ENCODE peak calls at places on chromosomes 6 and 20, in seven cellular contexts. One of them, this sample, is unnamed.

GRCh38 chr6:150492941-150493340 is 106.7 kb upstream of the PLEKHG1 start:
- DNase-seq in AG04450: no peak
- DNase-seq in cardiac muscle cell: no peak
- DNase-seq in RWPE1: peak; percentile 90
- DNase-seq in right cardiac atrium: no peak
- DNase-seq in breast epithelium: no peak
- DNase-seq in IMR-90: no peak
- DNase-seq in this sample: no peak

GRCh38 chr6:5279891-5280338 is 18.6 kb downstream of the FARS2 start:
- DNase-seq in AG04450: no peak
- DNase-seq in cardiac muscle cell: no peak
- DNase-seq in RWPE1: no peak
- DNase-seq in right cardiac atrium: no peak
- DNase-seq in breast epithelium: no peak
- DNase-seq in IMR-90: peak; percentile 11
- DNase-seq in this sample: no peak

GRCh38 chr20:57522380-57522973 is 2.5 kb downstream of the CTCFL start:
- DNase-seq in AG04450: no peak
- DNase-seq in cardiac muscle cell: no peak
- DNase-seq in RWPE1: no peak
- DNase-seq in right cardiac atrium: no peak
- DNase-seq in breast epithelium: no peak
- DNase-seq in IMR-90: no peak
- DNase-seq in this sample: no peak

GRCh38 chr6:15796130-15796766 is 133.4 kb upstream of the DTNBP1 start:
- DNase-seq in AG04450: no peak
- DNase-seq in cardiac muscle cell: no peak
- DNase-seq in RWPE1: no peak
- DNase-seq in right cardiac atrium: no peak
- DNase-seq in breast epithelium: no peak
- DNase-seq in IMR-90: no peak
- DNase-seq in this sample: no peak

GRCh38 chr6:9404351-9405146 is 969.2 kb upstream of the SLC35B3 start:
- DNase-seq in AG04450: no peak
- DNase-seq in cardiac muscle cell: no peak
- DNase-seq in RWPE1: no peak
- DNase-seq in right cardiac atrium: no peak
- DNase-seq in breast epithelium: no peak
- DNase-seq in IMR-90: no peak
- DNase-seq in this sample: no peak

GRCh38 chr6:149884215-149884614 is 13.7 kb downstream of the RAET1E start:
- DNase-seq in AG04450: no peak
- DNase-seq in cardiac muscle cell: no peak
- DNase-seq in RWPE1: no peak
- DNase-seq in right cardiac atrium: no peak
- DNase-seq in breast epithelium: no peak
- DNase-seq in IMR-90: peak; percentile 48
- DNase-seq in this sample: peak; percentile 61

GRCh38 chr20:60138263-60139127 is 180.3 kb downstream of the CDH26 start:
- DNase-seq in AG04450: no peak
- DNase-seq in cardiac muscle cell: no peak
- DNase-seq in RWPE1: peak; percentile 55
- DNase-seq in right cardiac atrium: peak; percentile 80
- DNase-seq in breast epithelium: no peak
- DNase-seq in IMR-90: peak; percentile 48
- DNase-seq in this sample: peak; percentile 80

GRCh38 chr6:23656826-23657225 is 469.2 kb upstream of the NRSN1 start:
- DNase-seq in AG04450: no peak
- DNase-seq in cardiac muscle cell: no peak
- DNase-seq in RWPE1: no peak
- DNase-seq in right cardiac atrium: no peak
- DNase-seq in breast epithelium: no peak
- DNase-seq in IMR-90: no peak
- DNase-seq in this sample: no peak

GRCh38 chr6:65149841-65150240 is 557.2 kb downstream of the EYS start:
- DNase-seq in AG04450: no peak
- DNase-seq in cardiac muscle cell: no peak
- DNase-seq in RWPE1: no peak
- DNase-seq in right cardiac atrium: no peak
- DNase-seq in breast epithelium: no peak
- DNase-seq in IMR-90: no peak
- DNase-seq in this sample: no peak

GRCh38 chr6:56620229-56620868 is 22.3 kb downstream of the DST start:
- DNase-seq in AG04450: no peak
- DNase-seq in cardiac muscle cell: no peak
- DNase-seq in RWPE1: no peak
- DNase-seq in right cardiac atrium: no peak
- DNase-seq in breast epithelium: no peak
- DNase-seq in IMR-90: no peak
- DNase-seq in this sample: no peak

GRCh38 chr6:129708496-129709216 is 1.3 kb downstream of the ARHGAP18 start:
- DNase-seq in AG04450: no peak
- DNase-seq in cardiac muscle cell: no peak
- DNase-seq in RWPE1: no peak
- DNase-seq in right cardiac atrium: no peak
- DNase-seq in breast epithelium: no peak
- DNase-seq in IMR-90: no peak
- DNase-seq in this sample: no peak

GRCh38 chr6:148146717-148147116 is 195.9 kb upstream of the SASH1 start:
- DNase-seq in AG04450: no peak
- DNase-seq in cardiac muscle cell: no peak
- DNase-seq in RWPE1: peak; percentile 64
- DNase-seq in right cardiac atrium: no peak
- DNase-seq in breast epithelium: no peak
- DNase-seq in IMR-90: peak; percentile 36
- DNase-seq in this sample: no peak

GRCh38 chr20:49916146-49917002 is 1.0 kb upstream of the SPATA2 start:
- DNase-seq in AG04450: no peak
- DNase-seq in cardiac muscle cell: no peak
- DNase-seq in RWPE1: peak; percentile 88
- DNase-seq in right cardiac atrium: no peak
- DNase-seq in breast epithelium: no peak
- DNase-seq in IMR-90: peak; percentile 55
- DNase-seq in this sample: no peak

DNA sequence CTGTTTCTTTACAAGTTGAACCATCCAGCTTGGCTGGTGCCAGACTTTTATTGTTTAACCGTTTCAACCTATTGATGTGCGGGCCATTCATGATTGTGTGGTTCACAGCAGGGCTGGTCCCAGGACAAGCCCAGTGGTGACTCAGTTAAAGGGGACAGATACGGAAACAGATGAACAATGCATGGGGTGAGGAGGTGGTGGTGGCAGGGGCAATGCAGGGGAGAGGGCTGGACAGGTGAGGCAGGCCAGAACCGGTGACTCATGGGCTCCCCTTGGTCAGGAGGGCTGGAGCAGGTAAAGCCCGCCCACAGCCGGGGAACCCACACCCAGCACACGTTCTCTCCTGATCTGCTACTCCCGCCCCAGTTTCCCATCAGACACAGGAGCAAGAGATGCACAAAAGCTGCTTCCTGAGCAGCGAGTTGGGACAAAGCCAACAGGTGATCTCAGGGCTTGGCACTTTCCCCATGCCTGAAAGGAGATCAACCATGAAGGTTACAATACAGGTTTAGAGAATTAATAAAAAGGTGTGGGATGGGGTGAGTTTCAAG is 232.2 kb downstream of the LY86 start:
- DNase-seq in AG04450: no peak
- DNase-seq in cardiac muscle cell: no peak
- DNase-seq in RWPE1: peak; percentile 81
- DNase-seq in right cardiac atrium: no peak
- DNase-seq in breast epithelium: peak; percentile 78
- DNase-seq in IMR-90: no peak
- DNase-seq in this sample: no peak
- H3K27ac ChIP-seq in AG04450: no peak overlapping the region
- H3K27ac ChIP-seq in cardiac muscle cell: no peak overlapping the region
- H3K27ac ChIP-seq in RWPE1: peak overlapping the region; percentile 58
- H3K27ac ChIP-seq in right cardiac atrium: no peak overlapping the region
- H3K27ac ChIP-seq in breast epithelium: peak overlapping the region; percentile 45
- H3K27ac ChIP-seq in IMR-90: no peak overlapping the region
- H3K27ac ChIP-seq in this sample: no peak overlapping the region

GRCh38 chr6:158018851-158019361 is 37.2 kb downstream of the SYNJ2 start:
- DNase-seq in AG04450: no peak
- DNase-seq in cardiac muscle cell: no peak
- DNase-seq in RWPE1: no peak
- DNase-seq in right cardiac atrium: peak; percentile 47
- DNase-seq in breast epithelium: no peak
- DNase-seq in IMR-90: peak; percentile 85
- DNase-seq in this sample: no peak

GRCh38 chr6:158018370-158018771 is 36.7 kb downstream of the SYNJ2 start:
- DNase-seq in AG04450: no peak
- DNase-seq in cardiac muscle cell: no peak
- DNase-seq in RWPE1: no peak
- DNase-seq in right cardiac atrium: peak; percentile 14
- DNase-seq in breast epithelium: no peak
- DNase-seq in IMR-90: peak; percentile 90
- DNase-seq in this sample: no peak

GRCh38 chr6:158020811-158021210 is 39.1 kb downstream of the SYNJ2 start:
- DNase-seq in AG04450: no peak
- DNase-seq in cardiac muscle cell: no peak
- DNase-seq in RWPE1: no peak
- DNase-seq in right cardiac atrium: no peak
- DNase-seq in breast epithelium: no peak
- DNase-seq in IMR-90: no peak
- DNase-seq in this sample: no peak

GRCh38 chr6:158020272-158020711 is 38.6 kb downstream of the SYNJ2 start:
- DNase-seq in AG04450: no peak
- DNase-seq in cardiac muscle cell: no peak
- DNase-seq in RWPE1: no peak
- DNase-seq in right cardiac atrium: no peak
- DNase-seq in breast epithelium: no peak
- DNase-seq in IMR-90: no peak
- DNase-seq in this sample: no peak

GRCh38 chr6:158019416-158019815 is 37.8 kb downstream of the SYNJ2 start:
- DNase-seq in AG04450: no peak
- DNase-seq in cardiac muscle cell: no peak
- DNase-seq in RWPE1: no peak
- DNase-seq in right cardiac atrium: peak; percentile 40
- DNase-seq in breast epithelium: no peak
- DNase-seq in IMR-90: no peak
- DNase-seq in this sample: no peak
- H3K27ac ChIP-seq in AG04450: peak overlapping the region; percentile 86
- H3K27ac ChIP-seq in cardiac muscle cell: no peak overlapping the region
- H3K27ac ChIP-seq in RWPE1: no peak overlapping the region
- H3K27ac ChIP-seq in right cardiac atrium: no peak overlapping the region
- H3K27ac ChIP-seq in breast epithelium: peak overlapping the region; percentile 75
- H3K27ac ChIP-seq in IMR-90: peak overlapping the region; percentile 87
- H3K27ac ChIP-seq in this sample: no peak overlapping the region

DNA sequence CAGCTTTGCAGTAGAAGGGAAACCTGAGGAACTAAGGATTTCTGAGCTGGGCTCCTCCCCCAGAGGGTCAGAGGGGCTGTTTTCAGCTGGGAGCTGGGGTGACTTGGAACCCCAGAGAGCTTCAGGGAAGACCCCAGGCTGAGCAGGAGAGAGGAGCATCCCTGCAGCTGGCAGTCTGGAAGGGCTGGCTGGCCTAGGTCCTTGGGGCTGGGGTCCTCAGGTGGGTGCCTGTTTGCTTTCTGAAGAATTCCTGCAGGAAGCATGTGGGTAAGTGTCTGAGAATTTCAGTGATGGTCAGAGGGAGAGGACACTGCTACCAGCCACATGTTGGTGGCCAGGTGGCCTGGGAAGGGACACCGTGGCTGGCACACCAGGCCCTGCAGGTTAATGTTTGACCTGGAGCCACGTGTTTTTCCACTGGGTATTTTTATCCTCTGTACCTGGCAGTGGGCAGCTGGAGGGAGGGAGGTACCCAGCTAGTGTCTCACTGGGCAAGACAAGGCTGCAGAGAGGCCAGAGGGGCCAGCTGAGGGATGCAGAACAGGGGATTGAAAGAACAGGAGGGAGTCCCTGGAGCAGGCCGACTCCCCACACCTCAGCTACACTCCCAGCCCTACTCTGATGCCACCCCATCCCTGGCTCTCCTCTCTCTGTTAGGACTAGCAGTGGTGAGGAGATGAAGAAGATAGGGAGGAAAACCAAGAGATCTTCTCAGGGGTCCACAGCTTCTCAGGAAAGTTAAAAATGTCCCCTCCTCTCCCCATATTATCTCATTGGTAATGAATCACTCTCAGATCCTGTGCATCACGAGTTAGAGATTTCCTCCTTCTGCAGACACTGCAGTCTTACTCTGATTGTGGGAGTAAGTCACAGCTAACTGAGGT is 143.6 kb downstream of the VEGFA start:
- DNase-seq in AG04450: no peak
- DNase-seq in cardiac muscle cell: no peak
- DNase-seq in RWPE1: no peak
- DNase-seq in right cardiac atrium: no peak
- DNase-seq in breast epithelium: no peak
- DNase-seq in IMR-90: peak; percentile 45
- DNase-seq in this sample: no peak
- H3K27ac ChIP-seq in AG04450: peak overlapping the region; percentile 11
- H3K27ac ChIP-seq in cardiac muscle cell: no peak overlapping the region
- H3K27ac ChIP-seq in RWPE1: peak overlapping the region; percentile 22
- H3K27ac ChIP-seq in right cardiac atrium: no peak overlapping the region
- H3K27ac ChIP-seq in breast epithelium: no peak overlapping the region
- H3K27ac ChIP-seq in IMR-90: no peak overlapping the region
- H3K27ac ChIP-seq in this sample: no peak overlapping the region

GRCh38 chr20:32672982-32673727 is 586 bp downstream of the C20orf203 start:
- DNase-seq in AG04450: no peak
- DNase-seq in cardiac muscle cell: no peak
- DNase-seq in RWPE1: no peak
- DNase-seq in right cardiac atrium: no peak
- DNase-seq in breast epithelium: no peak
- DNase-seq in IMR-90: no peak
- DNase-seq in this sample: no peak
- H3K27ac ChIP-seq in AG04450: no peak overlapping the region
- H3K27ac ChIP-seq in cardiac muscle cell: peak overlapping the region; percentile 60
- H3K27ac ChIP-seq in RWPE1: no peak overlapping the region
- H3K27ac ChIP-seq in right cardiac atrium: no peak overlapping the region
- H3K27ac ChIP-seq in breast epithelium: no peak overlapping the region
- H3K27ac ChIP-seq in IMR-90: no peak overlapping the region
- H3K27ac ChIP-seq in this sample: no peak overlapping the region

This sample was measured in testis.